ENCODE peak calls at places on chromosomes 3 and 15, in five cellular contexts. H, G, K, Q and U are unnamed samples.

GRCh38 chr3:126257984-126258383 is 77.6 kb upstream of the ALDH1L1 start:
- DNase-seq in H (no peak), G (no peak), K (no peak), Q (no peak), U (no peak)

GRCh38 chr3:8519156-8519555 is 17.5 kb downstream of the LMCD1 start:
- DNase-seq in H (no peak), G (no peak), K (no peak), Q (no peak), U (no peak)

GRCh38 chr15:91496754-91497691 is 356.5 kb upstream of the SLCO3A1 start:
- DNase-seq in H (no peak), G (no peak), K (no peak), Q (no peak), U (no peak)

GRCh38 chr3:73018298-73018697 is 21.7 kb downstream of the PPP4R2 start:
- DNase-seq in H (no peak), G (no peak), K (no peak), Q (no peak), U (no peak)

GRCh38 chr15:72483279-72483678 is 9.1 kb downstream of the ARIH1 start:
- DNase-seq in H (no peak), G (no peak), K (no peak), Q (no peak), U (no peak)

GRCh38 chr3:62374375-62374876 is 1.1 kb upstream of the FEZF2 start:
- DNase-seq in H (no peak), G (no peak), K (peak), Q (no peak), U (no peak)

GRCh38 chr3:8491750-8492149 is 9.9 kb upstream of the LMCD1 start:
- DNase-seq in H (no peak), G (no peak), K (no peak), Q (no peak), U (no peak)

GRCh38 chr15:70035051-70035718 is 62.5 kb downstream of the TLE3 start:
- DNase-seq in H (no peak), G (no peak), K (no peak), Q (no peak), U (peak)

GRCh38 chr3:174483254-174483653 is 375.9 kb upstream of the NAALADL2 start:
- DNase-seq in H (no peak), G (no peak), K (no peak), Q (no peak), U (no peak)

GRCh38 chr3:5756443-5756842 is 568.9 kb downstream of the EDEM1 start:
- DNase-seq in H (no peak), G (no peak), K (no peak), Q (peak), U (no peak)

GRCh38 chr3:140499114-140499757 is 178.6 kb upstream of the TRIM42 start:
- DNase-seq in H (no peak), G (peak), K (no peak), Q (no peak), U (no peak)
- TF ChIP-seq CTCF in H (peak), G (peak), K (peak), Q (peak), U (no peak)

GRCh38 chr3:138397983-138398382 is 36.4 kb upstream of the ESYT3 start:
- DNase-seq in H (no peak), G (no peak), K (no peak), Q (peak), U (no peak)
- TF ChIP-seq CTCF in H (no peak), G (peak), K (no peak), Q (peak), U (no peak)

GRCh38 chr3:155604967-155605366 is 139.9 kb downstream of the PLCH1 start:
- DNase-seq in H (no peak), G (no peak), K (no peak), Q (no peak), U (no peak)
- TF ChIP-seq CTCF in H (no peak), G (no peak), K (no peak), Q (no peak), U (no peak)

GRCh38 chr3:41450416-41451231 is 251.3 kb downstream of the CTNNB1 start:
- DNase-seq in H (no peak), G (peak), K (no peak), Q (no peak), U (no peak)
- TF ChIP-seq CTCF in H (peak), G (peak), K (no peak), Q (no peak), U (no peak)

DNA sequence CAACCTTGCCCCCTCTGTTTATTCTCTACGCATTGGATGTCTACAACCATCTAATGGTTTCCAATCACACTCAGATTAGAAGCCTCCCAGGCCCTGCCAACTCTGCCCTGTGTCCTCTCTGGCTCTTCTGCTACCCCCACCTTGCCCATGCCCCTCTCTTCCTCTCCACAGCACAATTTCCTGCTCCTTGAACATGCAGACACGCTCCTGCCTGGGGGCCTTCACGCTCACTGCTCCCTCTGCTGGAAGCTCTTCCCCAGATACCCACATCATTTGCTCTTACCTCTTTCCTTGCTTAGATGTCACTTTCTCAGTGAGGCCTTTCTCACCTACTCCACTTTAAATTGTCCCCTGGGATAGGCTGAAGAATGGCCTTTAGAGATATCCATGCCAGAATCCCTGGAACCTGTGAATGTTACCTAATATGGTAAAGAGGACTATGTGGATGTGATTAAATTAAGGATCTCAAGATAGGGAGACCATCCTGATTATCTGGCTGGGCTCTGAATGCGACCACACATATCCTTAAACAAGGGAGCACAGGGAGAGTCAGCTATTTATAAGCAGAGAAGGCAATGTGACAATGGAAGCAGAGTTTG is 9.9 kb downstream of the KY start:
- DNase-seq in H (no peak), G (peak), K (no peak), Q (peak), U (no peak)
- TF ChIP-seq CTCF in H (peak), G (peak), K (no peak), Q (peak), U (peak)

GRCh38 chr3:66854752-66855151 is 143.4 kb upstream of the KBTBD8 start:
- DNase-seq in H (no peak), G (no peak), K (no peak), Q (no peak), U (no peak)

GRCh38 chr3:66860771-66861170 is 137.3 kb upstream of the KBTBD8 start:
- DNase-seq in H (no peak), G (no peak), K (no peak), Q (no peak), U (no peak)

GRCh38 chr3:66856555-66856954 is 141.6 kb upstream of the KBTBD8 start:
- DNase-seq in H (no peak), G (no peak), K (no peak), Q (no peak), U (no peak)

GRCh38 chr3:66863205-66864135 is 134.6 kb upstream of the KBTBD8 start:
- DNase-seq in H (no peak), G (no peak), K (no peak), Q (no peak), U (no peak)

GRCh38 chr3:66858656-66859381 is 139.3 kb upstream of the KBTBD8 start:
- DNase-seq in H (no peak), G (no peak), K (no peak), Q (peak), U (no peak)
- TF ChIP-seq CTCF in H (no peak), G (no peak), K (no peak), Q (no peak), U (no peak)

GRCh38 chr3:49339947-49340800 is at the start of gene USP4:
- DNase-seq in H (peak), G (peak), K (peak), Q (peak), U (peak)
- TF ChIP-seq CTCF in H (peak), G (peak), K (peak), Q (peak), U (peak)